ENCODE peak calls at places on chromosome 1, in nine cellular contexts. W is dermis blood vessel endothelial cell; A is glomerular endothelial cell; K is central memory CD8-positive, alpha-beta T cell; X is WERI-Rb-1; S is iris pigment epithelial cell; B is activated CD4-positive, alpha-beta T cell treated with anti-CD3 and anti-CD28 coated beads for 48 hours; L is Caco-2; M is endothelial cell. V is an unnamed sample.

GRCh38 chr1:59026472-59026948 is 242.7 kb upstream of the JUN start:
- DNase-seq in X (no peak), B (no peak), W (no peak), L (no peak), M (no peak), A (no peak), S (peak), K (no peak), V (no peak)

GRCh38 chr1:145918992-145919939 is 749 bp upstream of the PEX11B start:
- DNase-seq in M (peak), B (peak), W (peak), K (no peak), A (no peak), X (peak), L (peak), S (peak), V (no peak)

GRCh38 chr1:204307334-204307883 is 52.3 kb downstream of the PLEKHA6 start:
- DNase-seq in M (peak), X (peak), S (peak), K (no peak), W (no peak), L (no peak), A (no peak), B (no peak), V (no peak)

GRCh38 chr1:183807549-183808168 is 2.7 kb downstream of the RGL1 start:
- DNase-seq in S (peak), W (peak), L (no peak), X (no peak), A (no peak), K (no peak), M (no peak), B (no peak), V (no peak)

GRCh38 chr1:80258659-80259058 is 1252.1 kb upstream of the ADGRL4 start:
- DNase-seq in A (no peak), S (no peak), L (no peak), X (no peak), B (no peak), W (no peak), K (no peak), M (no peak), V (no peak)

GRCh38 chr1:220528679-220529529 is 968 bp downstream of the MARK1 start:
- DNase-seq in A (no peak), L (no peak), X (peak), M (peak), B (no peak), K (no peak), S (no peak), W (peak), V (peak)

GRCh38 chr1:21048462-21048861 is 128.2 kb downstream of the EIF4G3 start:
- DNase-seq in M (no peak), X (no peak), L (no peak), B (no peak), A (no peak), K (no peak), S (no peak), W (no peak), V (no peak)

GRCh38 chr1:25566730-25567341 is 23.4 kb downstream of the LDLRAP1 start:
- DNase-seq in W (no peak), M (no peak), B (no peak), L (no peak), X (peak), S (peak), K (no peak), A (no peak), V (peak)

GRCh38 chr1:219480011-219480410 is 132.9 kb downstream of the ZC3H11B start:
- DNase-seq in B (no peak), S (peak), M (no peak), A (no peak), X (no peak), K (no peak), W (no peak), L (no peak), V (no peak)